ENCODE peak calls at places on chromosome 1, in five cellular contexts. One of them, this sample, is unnamed.

GRCh38 chr1:145962157-145963102 is 1.9 kb downstream of the ANKRD34A start:
- DNase-seq in psoas muscle: peak
- DNase-seq in choroid plexus epithelial cell: no peak
- DNase-seq in GM10248: peak
- DNase-seq in NCI-H1694: no peak
- DNase-seq in this sample: peak

GRCh38 chr1:26539722-26540121 is 10.2 kb downstream of the RPS6KA1 start:
- DNase-seq in NCI-H1694: no peak
- DNase-seq in choroid plexus epithelial cell: peak
- DNase-seq in psoas muscle: no peak
- DNase-seq in GM10248: no peak
- DNase-seq in this sample: no peak

GRCh38 chr1:243742814-243743213 is 107.2 kb downstream of the AKT3 start:
- DNase-seq in NCI-H1694: no peak
- DNase-seq in GM10248: no peak
- DNase-seq in psoas muscle: no peak
- DNase-seq in choroid plexus epithelial cell: peak
- DNase-seq in this sample: no peak

GRCh38 chr1:92329356-92330129 is 30.7 kb downstream of the RPAP2 start:
- DNase-seq in choroid plexus epithelial cell: peak
- DNase-seq in psoas muscle: no peak
- DNase-seq in NCI-H1694: no peak
- DNase-seq in GM10248: no peak
- DNase-seq in this sample: no peak

GRCh38 chr1:160169553-160170399 is 18.4 kb downstream of the ATP1A4 start:
- DNase-seq in GM10248: peak
- DNase-seq in NCI-H1694: no peak
- DNase-seq in psoas muscle: no peak
- DNase-seq in choroid plexus epithelial cell: peak
- DNase-seq in this sample: no peak

GRCh38 chr1:227918736-227919135 is 29.0 kb downstream of the WNT9A start:
- DNase-seq in NCI-H1694: no peak
- DNase-seq in GM10248: no peak
- DNase-seq in psoas muscle: no peak
- DNase-seq in choroid plexus epithelial cell: no peak
- DNase-seq in this sample: no peak

GRCh38 chr1:9438431-9439073 is 100.7 kb upstream of the SLC25A33 start:
- DNase-seq in choroid plexus epithelial cell: peak
- DNase-seq in GM10248: no peak
- DNase-seq in psoas muscle: peak
- DNase-seq in NCI-H1694: no peak
- DNase-seq in this sample: no peak

GRCh38 chr1:26574690-26575349 is 45.3 kb downstream of the RPS6KA1 start:
- DNase-seq in GM10248: no peak
- DNase-seq in psoas muscle: peak
- DNase-seq in NCI-H1694: no peak
- DNase-seq in choroid plexus epithelial cell: peak
- DNase-seq in this sample: no peak

GRCh38 chr1:158185770-158186705 is 5.3 kb downstream of the CD1D start:
- DNase-seq in psoas muscle: no peak
- DNase-seq in choroid plexus epithelial cell: peak
- DNase-seq in GM10248: no peak
- DNase-seq in NCI-H1694: no peak
- DNase-seq in this sample: no peak